ENCODE peak calls at places on chromosomes 1 and 21, in four cellular contexts. P, C, Y and Z are unnamed samples.

GRCh38 chr1:218345673-218346390 is 696 bp downstream of the TGFB2 start:
- DNase-seq in P (peak), C (peak), Y (peak), Z (peak)

GRCh38 chr1:150288822-150289221 is 4.8 kb upstream of the MRPS21 start:
- DNase-seq in P (no peak), C (no peak), Y (no peak), Z (no peak)

GRCh38 chr1:15410223-15410883 is 665 bp downstream of the EFHD2 start:
- DNase-seq in P (no peak), C (no peak), Y (no peak), Z (no peak)

GRCh38 chr21:45700461-45700860 is 56.9 kb downstream of the PCBP3 start:
- DNase-seq in P (no peak), C (no peak), Y (no peak), Z (no peak)

GRCh38 chr1:27193194-27193593 is 38.3 kb upstream of the SLC9A1 start:
- DNase-seq in P (no peak), C (no peak), Y (no peak), Z (no peak)

GRCh38 chr1:227808566-227808965 is 6.9 kb upstream of the PRSS38 start:
- DNase-seq in P (no peak), C (no peak), Y (no peak), Z (no peak)

GRCh38 chr21:17622018-17622417 is 9.3 kb upstream of the BTG3 start:
- DNase-seq in P (no peak), C (no peak), Y (no peak), Z (no peak)

GRCh38 chr1:110281363-110282290 is 57.5 kb upstream of the RBM15 start:
- DNase-seq in P (no peak), C (no peak), Y (no peak), Z (no peak)

GRCh38 chr1:41955461-41956159 is 36.9 kb upstream of the HIVEP3 start:
- DNase-seq in P (no peak), C (peak), Y (peak), Z (peak)